ENCODE peak calls at places on chromosomes 6 and 20, in nine cellular contexts. One of them, this sample, is unnamed.

GRCh38 chr6:5592911-5593519 is 331.7 kb downstream of the FARS2 start:
- DNase-seq in brain microvascular endothelial cell: no peak
- DNase-seq in cardiac fibroblast: no peak
- DNase-seq in foreskin fibroblast: no peak
- DNase-seq in naive B cell: no peak
- DNase-seq in Calu3: no peak
- DNase-seq in left lung: no peak
- DNase-seq in amygdala: no peak
- DNase-seq in NCI-H1436: no peak
- DNase-seq in this sample: no peak

GRCh38 chr20:48603116-48603818 is 224.5 kb downstream of the PREX1 start:
- DNase-seq in NCI-H1436: no peak
- DNase-seq in naive B cell: no peak
- DNase-seq in amygdala: no peak
- DNase-seq in foreskin fibroblast: no peak
- DNase-seq in left lung: no peak
- DNase-seq in cardiac fibroblast: no peak
- DNase-seq in brain microvascular endothelial cell: no peak
- DNase-seq in Calu3: no peak
- DNase-seq in this sample: no peak

GRCh38 chr6:105097288-105097687 is 82.5 kb downstream of the POPDC3 start:
- DNase-seq in Calu3: peak; percentile 59
- DNase-seq in brain microvascular endothelial cell: no peak
- DNase-seq in cardiac fibroblast: no peak
- DNase-seq in left lung: peak; percentile 40
- DNase-seq in foreskin fibroblast: no peak
- DNase-seq in amygdala: no peak
- DNase-seq in NCI-H1436: no peak
- DNase-seq in naive B cell: no peak
- DNase-seq in this sample: no peak

GRCh38 chr6:43016935-43017334 is 2.9 kb downstream of the KLHDC3 start:
- DNase-seq in naive B cell: no peak
- DNase-seq in amygdala: no peak
- DNase-seq in brain microvascular endothelial cell: no peak
- DNase-seq in foreskin fibroblast: no peak
- DNase-seq in NCI-H1436: no peak
- DNase-seq in Calu3: no peak
- DNase-seq in cardiac fibroblast: no peak
- DNase-seq in left lung: no peak
- DNase-seq in this sample: no peak

GRCh38 chr6:132527791-132528190 is 10.3 kb upstream of the TAAR9 start:
- DNase-seq in amygdala: no peak
- DNase-seq in NCI-H1436: peak; percentile 43
- DNase-seq in cardiac fibroblast: no peak
- DNase-seq in left lung: no peak
- DNase-seq in foreskin fibroblast: no peak
- DNase-seq in brain microvascular endothelial cell: no peak
- DNase-seq in Calu3: no peak
- DNase-seq in naive B cell: no peak
- DNase-seq in this sample: no peak

GRCh38 chr20:41081276-41081814 is 52.7 kb downstream of the TOP1 start:
- DNase-seq in naive B cell: no peak
- DNase-seq in cardiac fibroblast: no peak
- DNase-seq in brain microvascular endothelial cell: peak; percentile 36
- DNase-seq in left lung: no peak
- DNase-seq in amygdala: no peak
- DNase-seq in foreskin fibroblast: no peak
- DNase-seq in NCI-H1436: no peak
- DNase-seq in Calu3: no peak
- DNase-seq in this sample: no peak

GRCh38 chr6:82385961-82386360 is 22.3 kb downstream of the TPBG start:
- DNase-seq in amygdala: no peak
- DNase-seq in Calu3: peak; percentile 62
- DNase-seq in naive B cell: no peak
- DNase-seq in brain microvascular endothelial cell: no peak
- DNase-seq in cardiac fibroblast: no peak
- DNase-seq in NCI-H1436: peak; percentile 59
- DNase-seq in left lung: no peak
- DNase-seq in foreskin fibroblast: no peak
- DNase-seq in this sample: no peak

GRCh38 chr6:16130932-16131387 is 2.1 kb downstream of the MYLIP start:
- DNase-seq in foreskin fibroblast: peak; percentile 80
- DNase-seq in Calu3: peak; percentile 22
- DNase-seq in brain microvascular endothelial cell: peak; percentile 75
- DNase-seq in amygdala: no peak
- DNase-seq in left lung: no peak
- DNase-seq in naive B cell: peak; percentile 77
- DNase-seq in cardiac fibroblast: peak; percentile 84
- DNase-seq in NCI-H1436: no peak
- DNase-seq in this sample: peak; percentile 44

GRCh38 chr6:3318226-3318625 is 59.5 kb downstream of the PSMG4 start:
- DNase-seq in brain microvascular endothelial cell: no peak
- DNase-seq in NCI-H1436: no peak
- DNase-seq in amygdala: no peak
- DNase-seq in foreskin fibroblast: no peak
- DNase-seq in naive B cell: no peak
- DNase-seq in left lung: no peak
- DNase-seq in Calu3: no peak
- DNase-seq in cardiac fibroblast: no peak
- DNase-seq in this sample: no peak

GRCh38 chr6:151240036-151240685 is 394 bp downstream of the AKAP12 start:
- DNase-seq in brain microvascular endothelial cell: peak; percentile 90
- DNase-seq in left lung: peak; percentile 59
- DNase-seq in cardiac fibroblast: peak; percentile 82
- DNase-seq in naive B cell: peak; percentile 8
- DNase-seq in Calu3: peak; percentile 49
- DNase-seq in amygdala: peak; percentile 34
- DNase-seq in foreskin fibroblast: peak; percentile 89
- DNase-seq in NCI-H1436: peak; percentile 64
- DNase-seq in this sample: peak; percentile 51

GRCh38 chr6:43269273-43270007 is 26.2 kb downstream of the TTBK1 start:
- DNase-seq in NCI-H1436: no peak
- DNase-seq in left lung: no peak
- DNase-seq in brain microvascular endothelial cell: no peak
- DNase-seq in cardiac fibroblast: no peak
- DNase-seq in foreskin fibroblast: no peak
- DNase-seq in Calu3: peak; percentile 60
- DNase-seq in naive B cell: peak; percentile 44
- DNase-seq in amygdala: no peak
- DNase-seq in this sample: no peak

GRCh38 chr20:12916699-12917098 is 92.1 kb upstream of the SPTLC3 start:
- DNase-seq in foreskin fibroblast: no peak
- DNase-seq in naive B cell: no peak
- DNase-seq in amygdala: no peak
- DNase-seq in brain microvascular endothelial cell: no peak
- DNase-seq in Calu3: no peak
- DNase-seq in left lung: no peak
- DNase-seq in NCI-H1436: no peak
- DNase-seq in cardiac fibroblast: no peak
- DNase-seq in this sample: no peak

GRCh38 chr6:89887452-89888137 is 6.7 kb upstream of the GJA10 start:
- DNase-seq in foreskin fibroblast: no peak
- DNase-seq in NCI-H1436: no peak
- DNase-seq in left lung: no peak
- DNase-seq in naive B cell: no peak
- DNase-seq in cardiac fibroblast: peak; percentile 4
- DNase-seq in amygdala: peak; percentile 3
- DNase-seq in brain microvascular endothelial cell: no peak
- DNase-seq in Calu3: no peak
- DNase-seq in this sample: no peak

GRCh38 chr20:56986931-56987720 is 279.3 kb downstream of the BMP7 start:
- DNase-seq in naive B cell: no peak
- DNase-seq in cardiac fibroblast: peak; percentile 36
- DNase-seq in Calu3: no peak
- DNase-seq in amygdala: no peak
- DNase-seq in brain microvascular endothelial cell: peak; percentile 18
- DNase-seq in foreskin fibroblast: peak; percentile 51
- DNase-seq in NCI-H1436: no peak
- DNase-seq in left lung: no peak
- DNase-seq in this sample: no peak

GRCh38 chr20:51563597-51564332 is 21.2 kb upstream of the NFATC2 start:
- DNase-seq in naive B cell: no peak
- DNase-seq in cardiac fibroblast: peak; percentile 87
- DNase-seq in left lung: peak; percentile 70
- DNase-seq in amygdala: peak; percentile 13
- DNase-seq in foreskin fibroblast: peak; percentile 71
- DNase-seq in brain microvascular endothelial cell: peak; percentile 97
- DNase-seq in Calu3: peak; percentile 79
- DNase-seq in NCI-H1436: no peak
- DNase-seq in this sample: peak; percentile 64

GRCh38 chr6:49423817-49424216 is 39.2 kb downstream of the MMUT start:
- DNase-seq in Calu3: no peak
- DNase-seq in brain microvascular endothelial cell: no peak
- DNase-seq in cardiac fibroblast: peak; percentile 64
- DNase-seq in NCI-H1436: no peak
- DNase-seq in foreskin fibroblast: no peak
- DNase-seq in left lung: no peak
- DNase-seq in naive B cell: no peak
- DNase-seq in amygdala: no peak
- DNase-seq in this sample: no peak

GRCh38 chr6:158684745-158685355 is 35.0 kb downstream of the SYTL3 start:
- DNase-seq in Calu3: no peak
- DNase-seq in foreskin fibroblast: no peak
- DNase-seq in amygdala: no peak
- DNase-seq in naive B cell: no peak
- DNase-seq in cardiac fibroblast: peak; percentile 60
- DNase-seq in brain microvascular endothelial cell: no peak
- DNase-seq in left lung: no peak
- DNase-seq in NCI-H1436: no peak
- DNase-seq in this sample: no peak

GRCh38 chr6:15518878-15519277 is 143.9 kb downstream of the DTNBP1 start:
- DNase-seq in NCI-H1436: no peak
- DNase-seq in amygdala: no peak
- DNase-seq in naive B cell: no peak
- DNase-seq in brain microvascular endothelial cell: no peak
- DNase-seq in left lung: no peak
- DNase-seq in Calu3: no peak
- DNase-seq in cardiac fibroblast: no peak
- DNase-seq in foreskin fibroblast: no peak
- DNase-seq in this sample: no peak

GRCh38 chr6:14950103-14950969 is 295.5 kb upstream of the JARID2 start:
- DNase-seq in naive B cell: no peak
- DNase-seq in amygdala: no peak
- DNase-seq in left lung: no peak
- DNase-seq in brain microvascular endothelial cell: no peak
- DNase-seq in cardiac fibroblast: no peak
- DNase-seq in foreskin fibroblast: no peak
- DNase-seq in Calu3: no peak
- DNase-seq in NCI-H1436: no peak
- DNase-seq in this sample: no peak

GRCh38 chr6:53888931-53889330 is 94.1 kb downstream of the LRRC1 start:
- DNase-seq in foreskin fibroblast: no peak
- DNase-seq in Calu3: no peak
- DNase-seq in NCI-H1436: no peak
- DNase-seq in naive B cell: no peak
- DNase-seq in left lung: no peak
- DNase-seq in amygdala: no peak
- DNase-seq in cardiac fibroblast: no peak
- DNase-seq in brain microvascular endothelial cell: no peak
- DNase-seq in this sample: no peak

GRCh38 chr20:15759546-15760216 is 813.6 kb downstream of the KIF16B start:
- DNase-seq in NCI-H1436: no peak
- DNase-seq in amygdala: no peak
- DNase-seq in foreskin fibroblast: peak; percentile 21
- DNase-seq in cardiac fibroblast: no peak
- DNase-seq in Calu3: no peak
- DNase-seq in brain microvascular endothelial cell: no peak
- DNase-seq in naive B cell: no peak
- DNase-seq in left lung: no peak
- DNase-seq in this sample: no peak

GRCh38 chr6:38806833-38807232 is 91.7 kb downstream of the DNAH8 start:
- DNase-seq in amygdala: no peak
- DNase-seq in cardiac fibroblast: no peak
- DNase-seq in NCI-H1436: no peak
- DNase-seq in brain microvascular endothelial cell: no peak
- DNase-seq in naive B cell: no peak
- DNase-seq in Calu3: peak; percentile 47
- DNase-seq in foreskin fibroblast: no peak
- DNase-seq in left lung: no peak
- DNase-seq in this sample: no peak

GRCh38 chr6:34491091-34491430 is 25.2 kb downstream of the PACSIN1 start:
- DNase-seq in naive B cell: no peak
- DNase-seq in brain microvascular endothelial cell: no peak
- DNase-seq in left lung: no peak
- DNase-seq in NCI-H1436: peak; percentile 61
- DNase-seq in foreskin fibroblast: peak; percentile 29
- DNase-seq in Calu3: no peak
- DNase-seq in amygdala: no peak
- DNase-seq in cardiac fibroblast: peak; percentile 48
- DNase-seq in this sample: no peak

GRCh38 chr20:48139262-48140041 is 354.2 kb upstream of the SULF2 start:
- DNase-seq in naive B cell: no peak
- DNase-seq in Calu3: no peak
- DNase-seq in amygdala: no peak
- DNase-seq in left lung: peak; percentile 24
- DNase-seq in NCI-H1436: no peak
- DNase-seq in cardiac fibroblast: peak; percentile 91
- DNase-seq in foreskin fibroblast: no peak
- DNase-seq in brain microvascular endothelial cell: no peak
- DNase-seq in this sample: no peak

GRCh38 chr20:62734881-62735280 is 26.2 kb downstream of the NTSR1 start:
- DNase-seq in Calu3: no peak
- DNase-seq in brain microvascular endothelial cell: no peak
- DNase-seq in NCI-H1436: no peak
- DNase-seq in foreskin fibroblast: no peak
- DNase-seq in left lung: peak; percentile 27
- DNase-seq in cardiac fibroblast: no peak
- DNase-seq in naive B cell: no peak
- DNase-seq in amygdala: no peak
- DNase-seq in this sample: no peak

GRCh38 chr6:102619585-102619984 is 1226.1 kb downstream of the GRIK2 start:
- DNase-seq in amygdala: no peak
- DNase-seq in brain microvascular endothelial cell: peak; percentile 0
- DNase-seq in left lung: no peak
- DNase-seq in naive B cell: no peak
- DNase-seq in Calu3: no peak
- DNase-seq in cardiac fibroblast: peak; percentile 17
- DNase-seq in NCI-H1436: no peak
- DNase-seq in foreskin fibroblast: no peak
- DNase-seq in this sample: no peak

GRCh38 chr20:3734111-3734843 is 1.8 kb downstream of the HSPA12B start:
- DNase-seq in amygdala: no peak
- DNase-seq in NCI-H1436: no peak
- DNase-seq in left lung: peak; percentile 66
- DNase-seq in naive B cell: no peak
- DNase-seq in brain microvascular endothelial cell: no peak
- DNase-seq in foreskin fibroblast: no peak
- DNase-seq in Calu3: no peak
- DNase-seq in cardiac fibroblast: no peak
- DNase-seq in this sample: no peak

GRCh38 chr6:129901910-129902309 is 40.8 kb upstream of the TMEM244 start:
- DNase-seq in naive B cell: no peak
- DNase-seq in brain microvascular endothelial cell: peak; percentile 24
- DNase-seq in NCI-H1436: no peak
- DNase-seq in Calu3: no peak
- DNase-seq in amygdala: no peak
- DNase-seq in cardiac fibroblast: no peak
- DNase-seq in foreskin fibroblast: no peak
- DNase-seq in left lung: no peak
- DNase-seq in this sample: no peak

GRCh38 chr6:141610741-141611140 is 522.0 kb upstream of the GJE1 start:
- DNase-seq in NCI-H1436: no peak
- DNase-seq in left lung: no peak
- DNase-seq in cardiac fibroblast: peak; percentile 20
- DNase-seq in foreskin fibroblast: peak; percentile 15
- DNase-seq in naive B cell: no peak
- DNase-seq in brain microvascular endothelial cell: peak; percentile 29
- DNase-seq in amygdala: no peak
- DNase-seq in Calu3: no peak
- DNase-seq in this sample: no peak